ENCODE peak calls at places on chromosome 21, in five cellular contexts. O is amniotic stem cell, H is hypothalamus, R is EL, L is AG08395. K is an unnamed sample.

GRCh38 chr21:29704719-29705118 is 235.1 kb downstream of the GRIK1 start:
- DNase-seq in O (no peak), H (no peak), R (no peak), L (no peak), K (peak)

GRCh38 chr21:42413500-42413899 is 9.8 kb downstream of the UBASH3A start:
- DNase-seq in O (no peak), H (no peak), R (no peak), L (no peak), K (no peak)

GRCh38 chr21:36310016-36310415 is 10.0 kb upstream of the MORC3 start:
- DNase-seq in O (no peak), H (no peak), R (no peak), L (no peak), K (no peak)

GRCh38 chr21:42463861-42464515 is 32.0 kb downstream of the RSPH1 start:
- DNase-seq in O (no peak), H (peak), R (peak), L (peak), K (no peak)

GRCh38 chr21:41720250-41720649 is 46.6 kb downstream of the RIPK4 start:
- DNase-seq in O (no peak), H (no peak), R (no peak), L (no peak), K (no peak)

GRCh38 chr21:16541366-16541765 is 811.6 kb downstream of the USP25 start:
- DNase-seq in O (no peak), H (no peak), R (no peak), L (no peak), K (no peak)

GRCh38 chr21:28310711-28311110 is 682.0 kb downstream of the LTN1 start:
- DNase-seq in O (no peak), H (no peak), R (no peak), L (no peak), K (no peak)

GRCh38 chr21:44420416-44421205 is 34.7 kb upstream of the LRRC3 start:
- DNase-seq in O (no peak), H (no peak), R (no peak), L (no peak), K (no peak)

GRCh38 chr21:44920694-44921604 is at the start of gene ITGB2:
- DNase-seq in O (no peak), H (no peak), R (no peak), L (no peak), K (no peak)

GRCh38 chr21:38631171-38631570 is 132.9 kb upstream of the ERG start:
- DNase-seq in O (no peak), H (no peak), R (no peak), L (no peak), K (peak)

GRCh38 chr21:45251635-45252447 is 35.9 kb downstream of the POFUT2 start:
- DNase-seq in O (no peak), H (no peak), R (no peak), L (no peak), K (no peak)

GRCh38 chr21:44444286-44444931 is 10.9 kb upstream of the LRRC3 start:
- DNase-seq in O (no peak), H (no peak), R (no peak), L (no peak), K (no peak)

GRCh38 chr21:45033791-45034555 is 40.4 kb upstream of the ADARB1 start:
- DNase-seq in O (no peak), H (no peak), R (no peak), L (peak), K (no peak)

GRCh38 chr21:28018741-28019669 is 973.7 kb downstream of the LTN1 start:
- DNase-seq in O (no peak), H (peak), R (peak), L (no peak), K (no peak)

GRCh38 chr21:39314155-39315027 is 959 bp upstream of the BRWD1 start:
- DNase-seq in O (peak), H (peak), R (peak), L (peak), K (no peak)

GRCh38 chr21:41478319-41479177 is 29.4 kb downstream of the TMPRSS2 start:
- DNase-seq in O (no peak), H (no peak), R (no peak), L (no peak), K (no peak)

GRCh38 chr21:44443891-44444285 is 11.4 kb upstream of the LRRC3 start:
- DNase-seq in O (no peak), H (no peak), R (no peak), L (no peak), K (no peak)

GRCh38 chr21:46068516-46069079 is 29.3 kb upstream of the COL6A2 start:
- DNase-seq in O (no peak), H (no peak), R (no peak), L (no peak), K (no peak)

GRCh38 chr21:37915941-37916794 is at the start of gene KCNJ6:
- DNase-seq in O (peak), H (peak), R (peak), L (peak), K (no peak)

GRCh38 chr21:36551731-36552457 is 72.0 kb upstream of the CLDN14 start:
- DNase-seq in O (peak), H (no peak), R (peak), L (peak), K (peak)

GRCh38 chr21:36164427-36164784 is 7.8 kb downstream of the DOP1B start:
- DNase-seq in O (no peak), H (no peak), R (no peak), L (no peak), K (no peak)

GRCh38 chr21:38769253-38769780 is 36.4 kb upstream of the ETS2 start:
- DNase-seq in O (peak), H (no peak), R (peak), L (no peak), K (no peak)

GRCh38 chr21:24395320-24395933 is 1211.9 kb downstream of the MRPL39 start:
- DNase-seq in O (no peak), H (no peak), R (no peak), L (no peak), K (no peak)

GRCh38 chr21:44347911-44348451 is 5.4 kb upstream of the TRPM2 start:
- DNase-seq in O (no peak), H (no peak), R (no peak), L (no peak), K (no peak)

GRCh38 chr21:35579520-35580293 is 480.6 kb downstream of the SETD4 start:
- DNase-seq in O (no peak), H (no peak), R (no peak), L (no peak), K (no peak)

GRCh38 chr21:22657786-22658185 is 1659.6 kb downstream of the NCAM2 start:
- DNase-seq in O (no peak), H (no peak), R (no peak), L (no peak), K (no peak)

GRCh38 chr21:46404306-46404705 is 54.4 kb upstream of the DIP2A start:
- DNase-seq in O (no peak), H (no peak), R (no peak), L (no peak), K (no peak)

GRCh38 chr21:36902793-36903192 is 63.7 kb downstream of the HLCS start:
- DNase-seq in O (no peak), H (no peak), R (peak), L (peak), K (no peak)

GRCh38 chr21:40846057-40846456 is 901 bp downstream of the DSCAM start:
- DNase-seq in O (no peak), H (no peak), R (no peak), L (no peak), K (no peak)

GRCh38 chr21:33434770-33435360 is 31.7 kb downstream of the IFNGR2 start:
- DNase-seq in O (peak), H (no peak), R (peak), L (peak), K (peak)

GRCh38 chr21:18810136-18810535 is 406.6 kb upstream of the TMPRSS15 start:
- DNase-seq in O (no peak), H (no peak), R (no peak), L (no peak), K (no peak)

GRCh38 chr21:41820384-41821080 is 53.7 kb upstream of the RIPK4 start:
- DNase-seq in O (no peak), H (no peak), R (no peak), L (no peak), K (no peak)

GRCh38 chr21:45869121-45870007 is 112.2 kb upstream of the COL6A1 start:
- DNase-seq in O (peak), H (no peak), R (peak), L (peak), K (no peak)

GRCh38 chr21:35833388-35833787 is 226.9 kb downstream of the SETD4 start:
- DNase-seq in O (no peak), H (no peak), R (no peak), L (no peak), K (no peak)

GRCh38 chr21:33824156-33824941 is 91.3 kb downstream of the ATP5PO start:
- DNase-seq in O (no peak), H (no peak), R (no peak), L (no peak), K (no peak)

GRCh38 chr21:41976611-41977010 is 22.8 kb upstream of the C2CD2 start:
- DNase-seq in O (no peak), H (no peak), R (no peak), L (no peak), K (no peak)

GRCh38 chr21:31329431-31330143 is 14.5 kb downstream of the TIAM1 start:
- DNase-seq in O (no peak), H (no peak), R (no peak), L (no peak), K (no peak)

GRCh38 chr21:43283136-43283924 is 114.5 kb downstream of the CRYAA start:
- DNase-seq in O (no peak), H (no peak), R (no peak), L (no peak), K (no peak)